ENCODE peak calls at places on chromosomes 5 and 9, in seven cellular contexts. One of them, this sample, is unnamed.

GRCh38 chr9:113921366-113921765 is 45.3 kb downstream of the ZNF618 start:
- DNase-seq in H4: no peak
- DNase-seq in left lobe of liver: peak; percentile 22
- DNase-seq in NAMALWA: no peak
- DNase-seq in fibroblast of mammary gland: no peak
- DNase-seq in AG10803: no peak
- DNase-seq in cardiac septum: no peak
- DNase-seq in this sample: no peak

GRCh38 chr9:100848731-100849130 is 179.8 kb upstream of the PLPPR1 start:
- DNase-seq in H4: no peak
- DNase-seq in left lobe of liver: no peak
- DNase-seq in NAMALWA: no peak
- DNase-seq in fibroblast of mammary gland: no peak
- DNase-seq in AG10803: no peak
- DNase-seq in cardiac septum: no peak
- DNase-seq in this sample: no peak

GRCh38 chr5:58016892-58017291 is 443.0 kb downstream of the PLK2 start:
- DNase-seq in H4: no peak
- DNase-seq in left lobe of liver: no peak
- DNase-seq in NAMALWA: no peak
- DNase-seq in fibroblast of mammary gland: no peak
- DNase-seq in AG10803: no peak
- DNase-seq in cardiac septum: no peak
- DNase-seq in this sample: peak; percentile 12

GRCh38 chr5:172956936-172957335 is 2.3 kb upstream of the RPL26L1 start:
- DNase-seq in H4: no peak
- DNase-seq in left lobe of liver: no peak
- DNase-seq in NAMALWA: peak; percentile 32
- DNase-seq in fibroblast of mammary gland: no peak
- DNase-seq in AG10803: peak; percentile 50
- DNase-seq in cardiac septum: no peak
- DNase-seq in this sample: no peak

GRCh38 chr9:123851851-123852250 is 78.1 kb downstream of the DENND1A start:
- DNase-seq in H4: no peak
- DNase-seq in left lobe of liver: no peak
- DNase-seq in NAMALWA: no peak
- DNase-seq in fibroblast of mammary gland: no peak
- DNase-seq in AG10803: no peak
- DNase-seq in cardiac septum: no peak
- DNase-seq in this sample: no peak

GRCh38 chr9:136840877-136841645 is 1.2 kb upstream of the AJM1 start:
- DNase-seq in H4: peak; percentile 83
- DNase-seq in left lobe of liver: peak; percentile 96
- DNase-seq in NAMALWA: peak; percentile 64
- DNase-seq in fibroblast of mammary gland: peak; percentile 37
- DNase-seq in AG10803: peak; percentile 59
- DNase-seq in cardiac septum: no peak
- DNase-seq in this sample: peak; percentile 92

GRCh38 chr9:104286187-104286586 is 192.1 kb downstream of the SMC2 start:
- DNase-seq in H4: no peak
- DNase-seq in left lobe of liver: no peak
- DNase-seq in NAMALWA: no peak
- DNase-seq in fibroblast of mammary gland: no peak
- DNase-seq in AG10803: no peak
- DNase-seq in cardiac septum: no peak
- DNase-seq in this sample: no peak

GRCh38 chr5:143101740-143102386 is 301.6 kb downstream of the NR3C1 start:
- DNase-seq in H4: no peak
- DNase-seq in left lobe of liver: no peak
- DNase-seq in NAMALWA: no peak
- DNase-seq in fibroblast of mammary gland: no peak
- DNase-seq in AG10803: no peak
- DNase-seq in cardiac septum: no peak
- DNase-seq in this sample: no peak

GRCh38 chr5:12865529-12865928 is 961.3 kb upstream of the CTNND2 start:
- DNase-seq in H4: peak; percentile 81
- DNase-seq in left lobe of liver: no peak
- DNase-seq in NAMALWA: no peak
- DNase-seq in fibroblast of mammary gland: no peak
- DNase-seq in AG10803: no peak
- DNase-seq in cardiac septum: no peak
- DNase-seq in this sample: no peak

GRCh38 chr5:35745193-35745592 is 111.5 kb upstream of the IL7R start:
- DNase-seq in H4: no peak
- DNase-seq in left lobe of liver: no peak
- DNase-seq in NAMALWA: no peak
- DNase-seq in fibroblast of mammary gland: no peak
- DNase-seq in AG10803: no peak
- DNase-seq in cardiac septum: no peak
- DNase-seq in this sample: no peak

GRCh38 chr9:108550111-108550510 is 305.7 kb downstream of the ACTL7B start:
- DNase-seq in H4: no peak
- DNase-seq in left lobe of liver: no peak
- DNase-seq in NAMALWA: no peak
- DNase-seq in fibroblast of mammary gland: peak; percentile 76
- DNase-seq in AG10803: peak; percentile 73
- DNase-seq in cardiac septum: no peak
- DNase-seq in this sample: no peak

GRCh38 chr9:130193119-130193518 is 20.9 kb downstream of the NCS1 start:
- DNase-seq in H4: no peak
- DNase-seq in left lobe of liver: no peak
- DNase-seq in NAMALWA: no peak
- DNase-seq in fibroblast of mammary gland: no peak
- DNase-seq in AG10803: no peak
- DNase-seq in cardiac septum: no peak
- DNase-seq in this sample: no peak

GRCh38 chr5:54013556-54014157 is 296.7 kb downstream of the ARL15 start:
- DNase-seq in H4: peak; percentile 44
- DNase-seq in left lobe of liver: no peak
- DNase-seq in NAMALWA: no peak
- DNase-seq in fibroblast of mammary gland: peak; percentile 97
- DNase-seq in AG10803: peak; percentile 91
- DNase-seq in cardiac septum: no peak
- DNase-seq in this sample: peak; percentile 37

GRCh38 chr9:36207546-36208012 is 16.9 kb downstream of the CLTA start:
- DNase-seq in H4: no peak
- DNase-seq in left lobe of liver: no peak
- DNase-seq in NAMALWA: no peak
- DNase-seq in fibroblast of mammary gland: peak; percentile 58
- DNase-seq in AG10803: no peak
- DNase-seq in cardiac septum: no peak
- DNase-seq in this sample: no peak

GRCh38 chr9:123484130-123484529 is 128.1 kb downstream of the CRB2 start:
- DNase-seq in H4: no peak
- DNase-seq in left lobe of liver: peak; percentile 77
- DNase-seq in NAMALWA: no peak
- DNase-seq in fibroblast of mammary gland: no peak
- DNase-seq in AG10803: no peak
- DNase-seq in cardiac septum: no peak
- DNase-seq in this sample: no peak

GRCh38 chr5:155103164-155103563 is 89.6 kb downstream of the KIF4B start:
- DNase-seq in H4: no peak
- DNase-seq in left lobe of liver: no peak
- DNase-seq in NAMALWA: no peak
- DNase-seq in fibroblast of mammary gland: peak; percentile 71
- DNase-seq in AG10803: peak; percentile 16
- DNase-seq in cardiac septum: no peak
- DNase-seq in this sample: no peak

GRCh38 chr5:169945831-169946261 is 34.4 kb downstream of the INSYN2B start:
- DNase-seq in H4: peak; percentile 62
- DNase-seq in left lobe of liver: no peak
- DNase-seq in NAMALWA: no peak
- DNase-seq in fibroblast of mammary gland: peak; percentile 95
- DNase-seq in AG10803: peak; percentile 96
- DNase-seq in cardiac septum: no peak
- DNase-seq in this sample: peak; percentile 68

GRCh38 chr9:79041266-79041665 is 530.5 kb upstream of the TLE4 start:
- DNase-seq in H4: no peak
- DNase-seq in left lobe of liver: no peak
- DNase-seq in NAMALWA: no peak
- DNase-seq in fibroblast of mammary gland: no peak
- DNase-seq in AG10803: no peak
- DNase-seq in cardiac septum: no peak
- DNase-seq in this sample: no peak

GRCh38 chr5:61347088-61347487 is 15.0 kb downstream of the ZSWIM6 start:
- DNase-seq in H4: no peak
- DNase-seq in left lobe of liver: peak; percentile 52
- DNase-seq in NAMALWA: no peak
- DNase-seq in fibroblast of mammary gland: peak; percentile 34
- DNase-seq in AG10803: peak; percentile 60
- DNase-seq in cardiac septum: no peak
- DNase-seq in this sample: peak; percentile 34

GRCh38 chr9:86434039-86434726 is 80.0 kb upstream of the TUT7 start:
- DNase-seq in H4: peak; percentile 60
- DNase-seq in left lobe of liver: no peak
- DNase-seq in NAMALWA: peak; percentile 62
- DNase-seq in fibroblast of mammary gland: peak; percentile 83
- DNase-seq in AG10803: peak; percentile 84
- DNase-seq in cardiac septum: no peak
- DNase-seq in this sample: peak; percentile 84

GRCh38 chr5:34916518-34916917 is 1.0 kb downstream of the BRIX1 start:
- DNase-seq in H4: no peak
- DNase-seq in left lobe of liver: no peak
- DNase-seq in NAMALWA: peak; percentile 30
- DNase-seq in fibroblast of mammary gland: no peak
- DNase-seq in AG10803: no peak
- DNase-seq in cardiac septum: no peak
- DNase-seq in this sample: no peak

GRCh38 chr5:62268239-62268638 is 37.8 kb upstream of the KIF2A start:
- DNase-seq in H4: no peak
- DNase-seq in left lobe of liver: no peak
- DNase-seq in NAMALWA: no peak
- DNase-seq in fibroblast of mammary gland: no peak
- DNase-seq in AG10803: no peak
- DNase-seq in cardiac septum: no peak
- DNase-seq in this sample: peak; percentile 17

GRCh38 chr9:111483419-111483861 is 743 bp downstream of the ECPAS start:
- DNase-seq in H4: no peak
- DNase-seq in left lobe of liver: no peak
- DNase-seq in NAMALWA: no peak
- DNase-seq in fibroblast of mammary gland: peak; percentile 20
- DNase-seq in AG10803: no peak
- DNase-seq in cardiac septum: no peak
- DNase-seq in this sample: peak; percentile 74

GRCh38 chr5:65861830-65862241 is 64.5 kb upstream of the ERBIN start:
- DNase-seq in H4: peak; percentile 94
- DNase-seq in left lobe of liver: no peak
- DNase-seq in NAMALWA: no peak
- DNase-seq in fibroblast of mammary gland: peak; percentile 76
- DNase-seq in AG10803: peak; percentile 99
- DNase-seq in cardiac septum: no peak
- DNase-seq in this sample: no peak

GRCh38 chr5:131198625-131199024 is 27.9 kb downstream of the LYRM7 start:
- DNase-seq in H4: peak; percentile 22
- DNase-seq in left lobe of liver: no peak
- DNase-seq in NAMALWA: no peak
- DNase-seq in fibroblast of mammary gland: peak; percentile 78
- DNase-seq in AG10803: peak; percentile 25
- DNase-seq in cardiac septum: no peak
- DNase-seq in this sample: no peak

GRCh38 chr5:176995896-176996767 is 10.4 kb downstream of the UIMC1 start:
- DNase-seq in H4: peak; percentile 38
- DNase-seq in left lobe of liver: no peak
- DNase-seq in NAMALWA: peak; percentile 59
- DNase-seq in fibroblast of mammary gland: peak; percentile 89
- DNase-seq in AG10803: peak; percentile 88
- DNase-seq in cardiac septum: no peak
- DNase-seq in this sample: no peak

GRCh38 chr9:81312346-81312745 is 377.0 kb downstream of the TLE1 start:
- DNase-seq in H4: no peak
- DNase-seq in left lobe of liver: no peak
- DNase-seq in NAMALWA: no peak
- DNase-seq in fibroblast of mammary gland: peak; percentile 6
- DNase-seq in AG10803: no peak
- DNase-seq in cardiac septum: no peak
- DNase-seq in this sample: no peak

GRCh38 chr5:180394031-180394636 is 41.0 kb upstream of the GFPT2 start:
- DNase-seq in H4: no peak
- DNase-seq in left lobe of liver: no peak
- DNase-seq in NAMALWA: no peak
- DNase-seq in fibroblast of mammary gland: no peak
- DNase-seq in AG10803: no peak
- DNase-seq in cardiac septum: peak; percentile 50
- DNase-seq in this sample: no peak